ENCODE peak calls at places on chromosomes 1 and 21, in five cellular contexts. N is ELR, P is hypothalamus, T is head of caudate nucleus, F is adrenal gland. X is an unnamed sample.

GRCh38 chr1:98008373-98008772 is 87.5 kb upstream of the DPYD start:
- DNase-seq in N (no peak), P (no peak), T (no peak), F (no peak), X (no peak)

GRCh38 chr1:107889524-107889923 is 75.5 kb downstream of the VAV3 start:
- DNase-seq in N (no peak), P (no peak), T (no peak), F (no peak), X (no peak)

GRCh38 chr1:173255214-173255813 is 48.2 kb upstream of the TNFSF4 start:
- DNase-seq in N (peak), P (no peak), T (peak), F (peak), X (no peak)

GRCh38 chr1:2528966-2529750 is 905 bp downstream of the HES5 start:
- DNase-seq in N (no peak), P (peak), T (peak), F (no peak), X (no peak)

GRCh38 chr1:167479331-167479979 is 38.9 kb downstream of the CD247 start:
- DNase-seq in N (no peak), P (no peak), T (no peak), F (no peak), X (no peak)

GRCh38 chr1:20348326-20348910 is 57.7 kb downstream of the VWA5B1 start:
- DNase-seq in N (no peak), P (no peak), T (no peak), F (no peak), X (no peak)

GRCh38 chr1:109763646-109764415 is at the start of gene EPS8L3:
- DNase-seq in N (no peak), P (no peak), T (no peak), F (no peak), X (no peak)

GRCh38 chr1:216832192-216832591 is 109.0 kb upstream of the ESRRG start:
- DNase-seq in N (no peak), P (no peak), T (no peak), F (no peak), X (no peak)

GRCh38 chr1:51998007-51998406 is 7.5 kb upstream of the RAB3B start:
- DNase-seq in N (no peak), P (no peak), T (no peak), F (no peak), X (no peak)

GRCh38 chr1:159000070-159000409 is 9.7 kb upstream of the IFI16 start:
- DNase-seq in N (no peak), P (no peak), T (no peak), F (no peak), X (no peak)

GRCh38 chr1:159282118-159282517 is 20.0 kb upstream of the FCER1A start:
- DNase-seq in N (peak), P (no peak), T (no peak), F (no peak), X (peak)

GRCh38 chr1:25744140-25744581 is 55.8 kb upstream of the SELENON start:
- DNase-seq in N (peak), P (peak), T (peak), F (peak), X (no peak)

GRCh38 chr1:231951399-231951798 is 324.8 kb downstream of the DISC1 start:
- DNase-seq in N (peak), P (no peak), T (no peak), F (no peak), X (peak)

GRCh38 chr1:152026895-152027294 is 9.9 kb downstream of the S100A11 start:
- DNase-seq in N (peak), P (no peak), T (no peak), F (no peak), X (peak)

GRCh38 chr1:244968431-244968830 is 104.1 kb upstream of the HNRNPU start:
- DNase-seq in N (no peak), P (no peak), T (no peak), F (peak), X (no peak)

GRCh38 chr21:45769239-45769758 is 125.8 kb downstream of the PCBP3 start:
- DNase-seq in N (no peak), P (no peak), T (no peak), F (no peak), X (no peak)

GRCh38 chr21:29217818-29218252 is 80.9 kb upstream of the BACH1 start:
- DNase-seq in N (peak), P (no peak), T (no peak), F (no peak), X (peak)

GRCh38 chr1:56709269-56709880 is 64.3 kb downstream of the PRKAA2 start:
- DNase-seq in N (peak), P (peak), T (peak), F (peak), X (no peak)

GRCh38 chr1:202725541-202725940 is 15.3 kb upstream of the SYT2 start:
- DNase-seq in N (no peak), P (no peak), T (no peak), F (no peak), X (no peak)

GRCh38 chr1:43997295-43997694 is 5.9 kb downstream of the CCDC24 start:
- DNase-seq in N (no peak), P (no peak), T (no peak), F (no peak), X (no peak)

GRCh38 chr1:92882817-92883216 is 51.0 kb downstream of the RPL5 start:
- DNase-seq in N (peak), P (no peak), T (no peak), F (no peak), X (no peak)

GRCh38 chr1:93616996-93617669 is 64.5 kb downstream of the BCAR3 start:
- DNase-seq in N (peak), P (peak), T (peak), F (peak), X (no peak)

GRCh38 chr1:218485241-218485928 is 140.2 kb downstream of the TGFB2 start:
- DNase-seq in N (peak), P (no peak), T (no peak), F (no peak), X (no peak)

GRCh38 chr1:40338745-40339419 is 21.8 kb upstream of the COL9A2 start:
- DNase-seq in N (peak), P (peak), T (peak), F (peak), X (peak)

GRCh38 chr1:206725053-206725963 is 40.6 kb downstream of the MAPKAPK2 start:
- DNase-seq in N (peak), P (no peak), T (peak), F (peak), X (no peak)

GRCh38 chr1:22221233-22221780 is 78.4 kb upstream of the WNT4 start:
- DNase-seq in N (no peak), P (no peak), T (no peak), F (no peak), X (no peak)

GRCh38 chr1:66747500-66747899 is 4.8 kb upstream of the DYNLT5 start:
- DNase-seq in N (peak), P (no peak), T (no peak), F (no peak), X (no peak)

GRCh38 chr21:31457675-31458074 is 113.6 kb upstream of the TIAM1 start:
- DNase-seq in N (no peak), P (no peak), T (no peak), F (no peak), X (no peak)

GRCh38 chr1:12529640-12530174 is 88.3 kb downstream of the DHRS3 start:
- DNase-seq in N (no peak), P (no peak), T (no peak), F (no peak), X (no peak)

GRCh38 chr21:26469789-26470188 is 103.3 kb downstream of the CYYR1 start:
- DNase-seq in N (peak), P (no peak), T (peak), F (peak), X (no peak)

X was measured in HS-27A.